ENCODE peak calls at places on chromosomes 2 and 18, in six cellular contexts. J, D, Z, O, S and L are unnamed samples. For H3K4me1 and H3K36me3, the result is how much of the 10 kb centered on the place peaks cover.

GRCh38 chr2:74333175-74333574 is 10.0 kb downstream of the SLC4A5 start:
- DNase-seq in J (no peak), D (no peak), Z (peak), O (no peak), S (no peak), L (peak)

GRCh38 chr2:232900811-232901701 is 31.0 kb downstream of the SNORC start:
- DNase-seq in J (no peak), D (no peak), Z (no peak), O (no peak), S (no peak), L (no peak)

GRCh38 chr2:54960118-54960517 is 90.1 kb downstream of the RTN4 start:
- DNase-seq in J (no peak), D (no peak), Z (no peak), O (no peak), S (no peak), L (no peak)

GRCh38 chr2:33344230-33344629 is 132.2 kb upstream of the RASGRP3 start:
- DNase-seq in J (no peak), D (no peak), Z (no peak), O (no peak), S (no peak), L (no peak)

GRCh38 chr2:20615466-20616241 is 35.2 kb downstream of the HS1BP3 start:
- DNase-seq in J (peak), D (no peak), Z (no peak), O (peak), S (peak), L (peak)

GRCh38 chr2:216391401-216391800 is 19.1 kb upstream of the MARCHF4 start:
- DNase-seq in J (no peak), D (no peak), Z (no peak), O (no peak), S (no peak), L (no peak)

GRCh38 chr2:111657351-111657975 is 226.5 kb downstream of the ANAPC1 start:
- DNase-seq in J (no peak), D (no peak), Z (no peak), O (no peak), S (no peak), L (no peak)

GRCh38 chr2:56325661-56326345 is 142.0 kb downstream of the CCDC85A start:
- DNase-seq in J (no peak), D (no peak), Z (no peak), O (no peak), S (no peak), L (no peak)

GRCh38 chr2:172442072-172442895 is 14.9 kb downstream of the ITGA6 start:
- DNase-seq in J (no peak), D (peak), Z (peak), O (no peak), S (no peak), L (peak)

GRCh38 chr2:230312638-230313037 is 14.4 kb upstream of the SP140L start:
- DNase-seq in J (no peak), D (no peak), Z (no peak), O (no peak), S (no peak), L (no peak)

GRCh38 chr2:234858134-234858533 is 93.7 kb upstream of the SH3BP4 start:
- DNase-seq in J (no peak), D (no peak), Z (no peak), O (no peak), S (no peak), L (no peak)

GRCh38 chr2:11537951-11538350 is 4.1 kb downstream of the GREB1 start:
- DNase-seq in J (no peak), D (no peak), Z (no peak), O (no peak), S (no peak), L (no peak)

GRCh38 chr2:71455741-71456569 is 2.6 kb downstream of the DYSF start:
- DNase-seq in J (peak), D (no peak), Z (no peak), O (no peak), S (peak), L (no peak)

GRCh38 chr18:55635439-55635838 is 47.4 kb upstream of the TCF4 start:
- DNase-seq in J (no peak), D (no peak), Z (no peak), O (no peak), S (no peak), L (no peak)

GRCh38 chr2:135742307-135742838 is 718 bp downstream of the UBXN4 start:
- DNase-seq in J (peak), D (no peak), Z (peak), O (no peak), S (peak), L (no peak)

GRCh38 chr2:227826563-227826962 is 12.9 kb downstream of the CCL20 start:
- DNase-seq in J (no peak), D (peak), Z (no peak), O (no peak), S (no peak), L (no peak)

GRCh38 chr18:44592639-44593038 is 88.0 kb upstream of the SETBP1 start:
- DNase-seq in J (no peak), D (no peak), Z (no peak), O (no peak), S (no peak), L (no peak)

GRCh38 chr2:65331361-65331760 is 101.0 kb downstream of the SPRED2 start:
- DNase-seq in J (no peak), D (no peak), Z (no peak), O (no peak), S (no peak), L (no peak)

GRCh38 chr2:74147729-74148456 is at the start of gene BOLA3:
- DNase-seq in J (peak), D (peak), Z (peak), O (peak), S (peak), L (peak)

GRCh38 chr2:172102858-172103359 is at the start of gene DLX2:
- DNase-seq in J (peak), D (peak), Z (peak), O (peak), S (peak), L (peak)

GRCh38 chr2:129092871-129093385 is 774.3 kb upstream of the HS6ST1 start:
- DNase-seq in J (no peak), D (no peak), Z (no peak), O (no peak), S (no peak), L (no peak)

GRCh38 chr2:37773354-37773753 is 101.9 kb upstream of the CDC42EP3 start:
- DNase-seq in J (no peak), D (no peak), Z (no peak), O (no peak), S (no peak), L (no peak)

GRCh38 chr2:134727385-134727784 is 8.6 kb upstream of the TMEM163 start:
- DNase-seq in J (no peak), D (no peak), Z (no peak), O (no peak), S (no peak), L (no peak)

GRCh38 chr2:23673082-23673481 is 253.8 kb downstream of the ATAD2B start:
- DNase-seq in J (no peak), D (no peak), Z (no peak), O (no peak), S (no peak), L (no peak)

GRCh38 chr2:191206613-191207471 is 38.4 kb upstream of the MYO1B start:
- DNase-seq in J (no peak), D (peak), Z (peak), O (no peak), S (no peak), L (no peak)

GRCh38 chr2:627926-628560 is 49.2 kb downstream of the TMEM18 start:
- DNase-seq in J (no peak), D (no peak), Z (no peak), O (no peak), S (no peak), L (no peak)

GRCh38 chr2:174174741-174175140 is 73.6 kb downstream of the OLA1 start:
- DNase-seq in J (no peak), D (no peak), Z (no peak), O (no peak), S (no peak), L (no peak)

GRCh38 chr18:55783921-55784320 is 195.9 kb upstream of the TCF4 start:
- DNase-seq in J (no peak), D (no peak), Z (no peak), O (no peak), S (no peak), L (no peak)

DNA sequence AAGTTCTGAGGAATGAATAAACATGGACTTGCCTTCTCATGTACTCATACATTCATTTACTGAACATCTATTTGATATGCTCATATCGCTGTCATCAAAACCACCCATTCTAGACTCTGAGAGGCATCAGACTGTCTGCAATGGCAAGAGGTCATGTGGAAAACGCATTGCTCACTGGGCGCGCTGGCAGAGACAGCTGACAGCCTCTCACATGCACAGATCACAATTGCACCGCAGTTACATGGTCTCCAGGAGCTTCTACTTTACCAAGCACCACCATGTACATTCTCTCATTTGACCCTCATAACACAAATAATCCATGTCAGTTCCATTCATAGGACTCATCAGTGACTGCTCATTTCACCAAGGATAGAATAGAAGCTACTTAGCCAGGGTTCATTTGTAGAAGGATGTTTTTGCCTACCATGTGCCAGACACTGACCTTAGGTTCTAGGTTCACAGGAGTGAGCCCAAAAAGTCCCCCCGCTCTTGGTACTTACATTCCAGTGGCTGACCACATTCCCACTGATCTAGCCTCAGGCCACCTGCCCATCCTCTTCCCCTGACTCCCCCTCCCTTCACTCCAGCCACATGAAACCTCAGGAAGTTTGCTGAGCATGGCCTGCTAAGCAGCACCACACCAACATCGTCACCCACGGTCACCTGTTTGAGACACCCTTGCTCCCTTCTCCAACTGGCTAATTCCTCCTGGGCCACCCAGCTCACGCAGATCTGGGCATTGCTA is 6.1 kb downstream of the FAM124B start:
- DNase-seq in J (no peak), D (no peak), Z (no peak), O (no peak), S (no peak), L (no peak)
- H3K4me1 ChIP-seq in J (under half), D (under half), Z (under half), O (under half), S (under half), L (under half)

GRCh38 chr18:58362829-58363231 is 266.1 kb downstream of the ALPK2 start:
- DNase-seq in J (no peak), D (no peak), Z (no peak), O (no peak), S (no peak), L (no peak)

GRCh38 chr18:58360324-58360723 is 268.6 kb downstream of the ALPK2 start:
- DNase-seq in J (no peak), D (no peak), Z (no peak), O (no peak), S (no peak), L (no peak)

GRCh38 chr18:58362027-58362575 is 266.8 kb downstream of the ALPK2 start:
- DNase-seq in J (no peak), D (no peak), Z (no peak), O (no peak), S (no peak), L (no peak)

GRCh38 chr18:58359226-58360019 is 269.5 kb downstream of the ALPK2 start:
- DNase-seq in J (no peak), D (no peak), Z (no peak), O (no peak), S (no peak), L (no peak)

DNA sequence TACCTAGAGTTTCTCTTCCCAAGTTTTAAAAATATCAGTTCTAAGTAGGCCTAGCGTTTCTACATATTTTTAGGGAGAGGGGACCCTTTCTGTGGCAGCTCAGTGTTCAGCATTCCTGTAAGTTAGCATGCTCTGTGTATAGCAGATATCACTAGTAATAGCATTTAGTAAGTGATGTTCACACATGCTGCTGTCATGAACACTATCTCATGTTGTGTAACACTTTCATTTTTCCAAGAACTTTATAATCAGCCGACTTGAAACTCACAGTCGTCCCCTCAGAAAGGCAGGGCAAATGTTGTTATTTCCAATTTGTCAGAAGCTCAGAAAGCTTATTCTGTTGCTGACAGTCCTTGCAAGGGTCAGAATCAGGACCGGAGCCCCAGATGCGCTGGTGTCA is 267.7 kb downstream of the ALPK2 start:
- DNase-seq in J (no peak), D (no peak), Z (no peak), O (no peak), S (no peak), L (no peak)
- H3K36me3 ChIP-seq in J (under half), D (under half), Z (under half), O (under half), S (under half), L (under half)

DNA sequence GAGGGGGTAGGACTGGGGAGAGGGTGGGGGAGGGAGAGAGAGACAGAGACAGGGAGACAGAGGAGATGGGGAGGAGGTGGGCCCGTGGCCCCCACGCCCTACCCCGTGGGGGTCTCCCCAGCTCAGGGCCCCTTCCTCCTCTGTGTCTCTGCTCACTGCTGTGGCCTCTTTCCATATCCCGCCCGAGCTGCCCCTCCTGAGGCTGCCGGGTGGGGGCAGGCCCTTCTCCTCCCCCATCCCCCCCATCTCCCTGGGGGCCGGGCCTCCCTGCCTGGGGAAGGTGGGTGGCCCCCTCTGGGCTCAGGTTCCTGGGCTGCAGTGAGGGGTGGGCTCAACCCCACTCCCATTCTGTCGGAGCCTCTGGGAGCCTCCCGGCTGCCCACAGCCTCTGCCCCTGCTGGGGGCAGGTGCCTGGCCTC is 332 bp upstream of the PDCD1 start:
- DNase-seq in J (no peak), D (peak), Z (no peak), O (no peak), S (peak), L (peak)
- H3K4me1 ChIP-seq in J (under half), D (under half), Z (under half), O (under half), S (under half), L (under half)

DNA sequence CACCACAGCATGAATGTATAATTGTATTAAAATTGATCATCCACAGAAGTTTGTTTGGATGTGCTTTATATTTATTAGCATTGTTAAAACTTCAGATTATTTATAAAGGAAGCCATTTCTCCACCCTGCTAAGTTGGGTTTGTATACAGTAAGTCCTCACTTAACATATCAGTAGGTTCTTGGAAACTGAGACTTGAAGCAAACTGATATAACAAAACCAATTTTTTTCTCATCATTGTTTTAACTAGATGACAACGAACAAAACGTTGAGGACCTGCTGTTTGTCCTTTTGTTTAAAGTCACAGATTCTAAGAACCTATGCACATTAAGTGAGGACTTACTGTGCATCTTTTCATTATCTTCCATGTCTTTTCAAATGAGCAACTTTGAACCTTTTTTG is 17.1 kb downstream of the C2orf69 start:
- DNase-seq in J (no peak), D (no peak), Z (no peak), O (no peak), S (no peak), L (no peak)
- H3K36me3 ChIP-seq in J (under half), D (under half), Z (under half), O (under half), S (under half), L (under half)

GRCh38 chr2:43408784-43409160 is 182.4 kb upstream of the ZFP36L2 start:
- DNase-seq in J (no peak), D (no peak), Z (no peak), O (no peak), S (no peak), L (no peak)
- H3K4me1 ChIP-seq in J (under half), D (under half), Z (under half), O (under half), S (under half), L (under half)

DNA sequence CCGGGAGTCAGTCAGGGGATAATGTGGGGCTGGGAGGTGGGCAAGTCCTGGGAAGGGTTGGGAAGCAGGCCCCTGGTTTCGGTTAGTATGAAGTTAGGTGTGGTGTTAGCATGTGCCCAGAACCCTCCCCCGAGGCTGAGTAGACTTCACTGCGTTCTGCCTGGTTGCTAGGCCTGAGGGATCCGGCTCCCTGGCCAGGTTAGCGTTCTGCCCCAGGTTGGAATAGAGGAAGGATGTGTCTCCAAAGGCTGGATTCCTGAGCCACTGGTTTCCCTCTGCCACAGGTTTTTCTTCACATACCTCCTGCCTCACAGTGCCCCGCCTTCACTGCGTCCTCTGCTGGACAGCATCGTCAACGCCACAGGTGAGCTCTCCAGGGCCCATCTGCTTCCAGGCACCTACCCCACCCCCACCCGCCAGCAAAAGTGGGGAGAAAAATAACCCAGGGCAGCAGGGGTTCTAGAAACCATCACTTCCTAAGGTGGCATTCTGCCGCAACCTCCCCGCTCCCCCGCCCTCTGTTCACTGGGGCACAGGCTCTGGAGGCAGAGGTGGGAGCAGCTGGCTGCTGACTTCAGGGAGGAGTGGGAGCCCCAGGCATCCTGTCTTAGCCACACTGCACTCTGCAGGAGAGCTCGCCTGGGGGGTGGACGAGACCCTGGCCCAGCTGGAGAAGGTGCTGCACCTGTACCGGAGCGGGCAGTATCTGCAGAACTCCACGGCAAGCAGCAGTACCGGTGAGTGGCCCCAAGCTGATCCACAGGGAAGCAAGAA is 7.0 kb downstream of the PKDCC start:
- DNase-seq in J (no peak), D (no peak), Z (peak), O (no peak), S (no peak), L (peak)
- H3K36me3 ChIP-seq in J (half or more), D (under half), Z (under half), O (half or more), S (under half), L (under half)

GRCh38 chr2:24672589-24672988 is 120.6 kb downstream of the PTRHD1 start:
- DNase-seq in J (no peak), D (no peak), Z (no peak), O (no peak), S (no peak), L (no peak)

GRCh38 chr2:24671230-24671629 is 122.0 kb downstream of the PTRHD1 start:
- DNase-seq in J (no peak), D (no peak), Z (no peak), O (no peak), S (no peak), L (no peak)

GRCh38 chr2:24680196-24680595 is 113.0 kb downstream of the PTRHD1 start:
- DNase-seq in J (no peak), D (no peak), Z (no peak), O (no peak), S (no peak), L (no peak)

GRCh38 chr2:24675338-24675737 is 117.9 kb downstream of the PTRHD1 start:
- DNase-seq in J (no peak), D (no peak), Z (no peak), O (no peak), S (no peak), L (no peak)

DNA sequence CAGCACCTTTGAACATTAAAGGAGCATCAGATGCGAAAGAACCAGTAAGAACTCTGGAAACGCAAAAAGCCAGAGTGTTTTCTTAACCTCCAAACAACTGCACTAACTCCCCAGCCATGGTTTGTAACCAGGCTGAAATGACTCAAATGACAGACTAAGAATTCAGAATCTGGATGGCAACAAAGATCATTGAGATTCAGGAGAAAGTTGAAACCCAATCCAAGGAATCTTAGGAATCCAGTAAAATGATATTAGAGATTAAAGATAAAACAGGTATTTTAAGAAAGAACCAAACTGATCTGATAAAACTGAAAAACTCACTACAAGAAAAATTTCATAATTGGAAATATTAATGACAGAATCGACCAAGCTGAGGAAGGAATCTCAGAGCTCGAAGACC is 116.7 kb downstream of the PTRHD1 start:
- DNase-seq in J (no peak), D (no peak), Z (no peak), O (no peak), S (no peak), L (no peak)
- H3K4me1 ChIP-seq in J (under half), D (under half), Z (under half), O (under half), S (under half), L (under half)

DNA sequence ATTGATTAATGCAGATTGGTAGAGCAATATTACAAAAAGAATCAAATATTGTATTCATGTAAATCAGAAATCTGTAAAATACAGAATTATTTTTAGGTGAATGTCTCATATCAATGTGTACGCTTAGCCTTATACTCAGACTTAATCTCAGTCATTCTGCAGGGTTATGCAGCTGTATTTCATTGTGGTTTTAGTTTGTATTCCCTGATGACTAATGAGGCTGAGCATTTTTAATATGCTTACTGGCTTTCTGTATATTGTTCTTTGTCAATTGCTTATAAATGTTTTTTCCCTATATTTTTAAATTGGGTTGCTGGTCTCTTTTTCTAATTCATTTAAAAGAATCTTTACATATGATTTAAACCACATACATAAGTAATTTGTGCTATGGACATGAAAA is 50.1 kb downstream of the CDH19 start:
- DNase-seq in J (no peak), D (no peak), Z (no peak), O (no peak), S (no peak), L (no peak)
- H3K36me3 ChIP-seq in J (under half), D (under half), Z (under half), O (under half), S (under half), L (under half)